ENCODE peak calls at places on chromosomes 13 and 19, in four cellular contexts. One of them, this sample, is unnamed.

GRCh38 chr19:5953680-5954213 is 24.2 kb downstream of the RANBP3 start:
- DNase-seq in GM23248: peak; percentile 73
- DNase-seq in CD4-positive, alpha-beta memory T cell: no peak
- DNase-seq in transverse colon: no peak
- DNase-seq in this sample: no peak

GRCh38 chr19:32224371-32225244 is 120.8 kb upstream of the ZNF507 start:
- DNase-seq in GM23248: peak; percentile 71
- DNase-seq in CD4-positive, alpha-beta memory T cell: no peak
- DNase-seq in transverse colon: peak; percentile 56
- DNase-seq in this sample: peak; percentile 39

GRCh38 chr19:49853852-49854849 is 3.2 kb downstream of the PTOV1 start:
- DNase-seq in GM23248: no peak
- DNase-seq in CD4-positive, alpha-beta memory T cell: no peak
- DNase-seq in transverse colon: no peak
- DNase-seq in this sample: no peak

GRCh38 chr19:42038675-42039074 is 31.3 kb downstream of the GRIK5 start:
- DNase-seq in GM23248: no peak
- DNase-seq in CD4-positive, alpha-beta memory T cell: no peak
- DNase-seq in transverse colon: no peak
- DNase-seq in this sample: no peak

GRCh38 chr19:2302319-2303208 is 5.4 kb downstream of the LINGO3 start:
- DNase-seq in GM23248: peak; percentile 70
- DNase-seq in CD4-positive, alpha-beta memory T cell: no peak
- DNase-seq in transverse colon: peak; percentile 52
- DNase-seq in this sample: no peak

GRCh38 chr13:103386341-103386740 is 320.1 kb upstream of the SLC10A2 start:
- DNase-seq in GM23248: peak; percentile 0
- DNase-seq in CD4-positive, alpha-beta memory T cell: no peak
- DNase-seq in transverse colon: no peak
- DNase-seq in this sample: no peak

GRCh38 chr13:107518780-107519179 is 696.6 kb downstream of the LIG4 start:
- DNase-seq in GM23248: peak; percentile 7
- DNase-seq in CD4-positive, alpha-beta memory T cell: no peak
- DNase-seq in transverse colon: no peak
- DNase-seq in this sample: no peak

GRCh38 chr19:10333758-10334339 is 520 bp upstream of the RAVER1 start:
- DNase-seq in GM23248: peak; percentile 48
- DNase-seq in CD4-positive, alpha-beta memory T cell: no peak
- DNase-seq in transverse colon: no peak
- DNase-seq in this sample: no peak

GRCh38 chr19:39296055-39296645 is at the start of gene IFNL1:
- DNase-seq in GM23248: no peak
- DNase-seq in CD4-positive, alpha-beta memory T cell: no peak
- DNase-seq in transverse colon: no peak
- DNase-seq in this sample: peak; percentile 63

GRCh38 chr13:53042897-53043296 is 14.3 kb downstream of the OLFM4 start:
- DNase-seq in GM23248: peak; percentile 4
- DNase-seq in CD4-positive, alpha-beta memory T cell: no peak
- DNase-seq in transverse colon: no peak
- DNase-seq in this sample: no peak

GRCh38 chr19:41792513-41793413 is 3.6 kb upstream of the CEACAM3 start:
- DNase-seq in GM23248: peak; percentile 69
- DNase-seq in CD4-positive, alpha-beta memory T cell: no peak
- DNase-seq in transverse colon: peak; percentile 63
- DNase-seq in this sample: peak; percentile 52

GRCh38 chr13:44147648-44148047 is 226.0 kb upstream of the SERP2 start:
- DNase-seq in GM23248: no peak
- DNase-seq in CD4-positive, alpha-beta memory T cell: no peak
- DNase-seq in transverse colon: no peak
- DNase-seq in this sample: no peak

GRCh38 chr19:5498817-5499535 is 43.8 kb downstream of the ZNRF4 start:
- DNase-seq in GM23248: no peak
- DNase-seq in CD4-positive, alpha-beta memory T cell: no peak
- DNase-seq in transverse colon: no peak
- DNase-seq in this sample: no peak

GRCh38 chr13:107459430-107459829 is 755.9 kb downstream of the LIG4 start:
- DNase-seq in GM23248: peak; percentile 51
- DNase-seq in CD4-positive, alpha-beta memory T cell: no peak
- DNase-seq in transverse colon: no peak
- DNase-seq in this sample: no peak

GRCh38 chr13:63902141-63902540 is 2486.5 kb upstream of the PCDH20 start:
- DNase-seq in GM23248: no peak
- DNase-seq in CD4-positive, alpha-beta memory T cell: no peak
- DNase-seq in transverse colon: no peak
- DNase-seq in this sample: no peak

GRCh38 chr19:1136201-1136600 is 32.4 kb downstream of the GPX4 start:
- DNase-seq in GM23248: no peak
- DNase-seq in CD4-positive, alpha-beta memory T cell: no peak
- DNase-seq in transverse colon: peak; percentile 76
- DNase-seq in this sample: peak; percentile 91

GRCh38 chr13:51935326-51936171 is 73.8 kb downstream of the CCDC70 start:
- DNase-seq in GM23248: peak; percentile 21
- DNase-seq in CD4-positive, alpha-beta memory T cell: no peak
- DNase-seq in transverse colon: peak; percentile 54
- DNase-seq in this sample: peak; percentile 52

GRCh38 chr19:29612121-29612520 is 6.0 kb downstream of the POP4 start:
- DNase-seq in GM23248: no peak
- DNase-seq in CD4-positive, alpha-beta memory T cell: no peak
- DNase-seq in transverse colon: no peak
- DNase-seq in this sample: no peak

GRCh38 chr13:83503424-83503823 is 378.9 kb downstream of the SLITRK1 start:
- DNase-seq in GM23248: peak; percentile 73
- DNase-seq in CD4-positive, alpha-beta memory T cell: no peak
- DNase-seq in transverse colon: no peak
- DNase-seq in this sample: no peak

GRCh38 chr19:28042516-28042915 is 1170.4 kb downstream of the UQCRFS1 start:
- DNase-seq in GM23248: no peak
- DNase-seq in CD4-positive, alpha-beta memory T cell: no peak
- DNase-seq in transverse colon: no peak
- DNase-seq in this sample: no peak

GRCh38 chr13:111365149-111366005 is 44.9 kb downstream of the TEX29 start:
- DNase-seq in GM23248: no peak
- DNase-seq in CD4-positive, alpha-beta memory T cell: no peak
- DNase-seq in transverse colon: no peak
- DNase-seq in this sample: no peak

GRCh38 chr19:34403784-34404108 is 453 bp upstream of the PDCD2L start:
- DNase-seq in GM23248: no peak
- DNase-seq in CD4-positive, alpha-beta memory T cell: no peak
- DNase-seq in transverse colon: no peak
- DNase-seq in this sample: no peak

GRCh38 chr19:52638601-52639000 is 446 bp upstream of the ZNF83 start:
- DNase-seq in GM23248: peak; percentile 79
- DNase-seq in CD4-positive, alpha-beta memory T cell: peak; percentile 39
- DNase-seq in transverse colon: peak; percentile 16
- DNase-seq in this sample: no peak

GRCh38 chr13:23867027-23867491 is 22.1 kb downstream of the MIPEP start:
- DNase-seq in GM23248: peak; percentile 78
- DNase-seq in CD4-positive, alpha-beta memory T cell: no peak
- DNase-seq in transverse colon: no peak
- DNase-seq in this sample: no peak

GRCh38 chr19:55502197-55502952 is 14.1 kb downstream of the SSC5D start:
- DNase-seq in GM23248: no peak
- DNase-seq in CD4-positive, alpha-beta memory T cell: no peak
- DNase-seq in transverse colon: no peak
- DNase-seq in this sample: no peak

GRCh38 chr19:17340302-17340870 is 3.0 kb downstream of the GTPBP3 start:
- DNase-seq in GM23248: no peak
- DNase-seq in CD4-positive, alpha-beta memory T cell: no peak
- DNase-seq in transverse colon: peak; percentile 88
- DNase-seq in this sample: peak; percentile 82

GRCh38 chr19:1161716-1162115 is 12.4 kb downstream of the SBNO2 start:
- DNase-seq in GM23248: peak; percentile 45
- DNase-seq in CD4-positive, alpha-beta memory T cell: no peak
- DNase-seq in transverse colon: peak; percentile 40
- DNase-seq in this sample: peak; percentile 29

GRCh38 chr13:60143775-60144174 is 20.0 kb downstream of the DIAPH3 start:
- DNase-seq in GM23248: no peak
- DNase-seq in CD4-positive, alpha-beta memory T cell: no peak
- DNase-seq in transverse colon: no peak
- DNase-seq in this sample: no peak

GRCh38 chr13:40624338-40624737 is 42.1 kb downstream of the FOXO1 start:
- DNase-seq in GM23248: peak; percentile 43
- DNase-seq in CD4-positive, alpha-beta memory T cell: peak; percentile 59
- DNase-seq in transverse colon: no peak
- DNase-seq in this sample: no peak

GRCh38 chr13:29578300-29579048 is 17.0 kb downstream of the SLC7A1 start:
- DNase-seq in GM23248: peak; percentile 52
- DNase-seq in CD4-positive, alpha-beta memory T cell: no peak
- DNase-seq in transverse colon: no peak
- DNase-seq in this sample: peak; percentile 46

GRCh38 chr13:44271031-44271433 is 102.6 kb upstream of the SERP2 start:
- DNase-seq in GM23248: peak; percentile 42
- DNase-seq in CD4-positive, alpha-beta memory T cell: no peak
- DNase-seq in transverse colon: no peak
- DNase-seq in this sample: no peak

GRCh38 chr19:42471554-42472249 is 29.0 kb upstream of the CXCL17 start:
- DNase-seq in GM23248: peak; percentile 49
- DNase-seq in CD4-positive, alpha-beta memory T cell: no peak
- DNase-seq in transverse colon: peak; percentile 38
- DNase-seq in this sample: no peak

GRCh38 chr13:111338841-111339240 is 18.4 kb downstream of the TEX29 start:
- DNase-seq in GM23248: no peak
- DNase-seq in CD4-positive, alpha-beta memory T cell: no peak
- DNase-seq in transverse colon: no peak
- DNase-seq in this sample: no peak

GRCh38 chr19:29393915-29394460 is 131.8 kb upstream of the VSTM2B start:
- DNase-seq in GM23248: no peak
- DNase-seq in CD4-positive, alpha-beta memory T cell: no peak
- DNase-seq in transverse colon: no peak
- DNase-seq in this sample: no peak

GRCh38 chr19:19387108-19387507 is 18.4 kb upstream of the GATAD2A start:
- DNase-seq in GM23248: no peak
- DNase-seq in CD4-positive, alpha-beta memory T cell: no peak
- DNase-seq in transverse colon: no peak
- DNase-seq in this sample: no peak

GRCh38 chr19:8148088-8148409 is 1.3 kb downstream of the FBN3 start:
- DNase-seq in GM23248: no peak
- DNase-seq in CD4-positive, alpha-beta memory T cell: no peak
- DNase-seq in transverse colon: no peak
- DNase-seq in this sample: no peak

GRCh38 chr13:106701810-106702341 is 133.9 kb upstream of the ARGLU1 start:
- DNase-seq in GM23248: no peak
- DNase-seq in CD4-positive, alpha-beta memory T cell: no peak
- DNase-seq in transverse colon: no peak
- DNase-seq in this sample: no peak

GRCh38 chr19:11347546-11347945 is 1.2 kb downstream of the CCDC159 start:
- DNase-seq in GM23248: no peak
- DNase-seq in CD4-positive, alpha-beta memory T cell: no peak
- DNase-seq in transverse colon: no peak
- DNase-seq in this sample: no peak

GRCh38 chr13:113547248-113547971 is 37.1 kb upstream of the TFDP1 start:
- DNase-seq in GM23248: peak; percentile 74
- DNase-seq in CD4-positive, alpha-beta memory T cell: no peak
- DNase-seq in transverse colon: peak; percentile 5
- DNase-seq in this sample: no peak

DNA sequence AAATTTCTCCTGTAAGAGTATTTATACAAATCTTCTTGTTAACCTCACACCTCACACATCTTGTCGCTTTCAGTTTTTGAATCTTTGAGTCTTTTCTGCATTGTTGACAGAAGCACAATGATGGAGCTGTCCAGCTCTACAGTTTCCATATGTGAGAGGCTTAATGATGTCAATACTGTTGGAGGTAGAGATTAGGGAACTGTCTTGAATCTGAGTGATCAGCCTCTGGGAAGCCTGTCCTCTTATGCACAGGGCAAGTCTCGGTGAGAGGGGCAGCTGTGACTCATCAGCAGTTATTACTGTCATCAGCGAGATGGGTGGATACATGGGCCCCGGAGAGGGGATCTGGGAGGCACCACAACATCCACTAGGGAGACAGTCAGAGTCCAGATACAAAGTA is 4.6 kb upstream of the ITGBL1 start:
- DNase-seq in GM23248: no peak
- DNase-seq in CD4-positive, alpha-beta memory T cell: no peak
- DNase-seq in transverse colon: no peak
- DNase-seq in this sample: no peak
- H3K27ac ChIP-seq in GM23248: no peak overlapping the region
- H3K27ac ChIP-seq in CD4-positive, alpha-beta memory T cell: no peak overlapping the region
- H3K27ac ChIP-seq in transverse colon: no peak overlapping the region
- H3K27ac ChIP-seq in this sample: no peak overlapping the region

GRCh38 chr19:48497728-48498575 is 13.7 kb downstream of the LMTK3 start:
- DNase-seq in GM23248: no peak
- DNase-seq in CD4-positive, alpha-beta memory T cell: no peak
- DNase-seq in transverse colon: no peak
- DNase-seq in this sample: no peak
- H3K4me1 ChIP-seq in GM23248: peaks cover 7% of the 10 kb centered on the region
- H3K4me1 ChIP-seq in CD4-positive, alpha-beta memory T cell: peaks cover 21% of the 10 kb centered on the region
- H3K4me1 ChIP-seq in transverse colon: peaks cover 29% of the 10 kb centered on the region
- H3K4me1 ChIP-seq in this sample: peaks cover 5% of the 10 kb centered on the region

GRCh38 chr13:27130223-27131015 is 41.2 kb downstream of the USP12 start:
- DNase-seq in GM23248: peak; percentile 59
- DNase-seq in CD4-positive, alpha-beta memory T cell: no peak
- DNase-seq in transverse colon: no peak
- DNase-seq in this sample: no peak
- H3K27ac ChIP-seq in GM23248: peak overlapping the region; percentile 53
- H3K27ac ChIP-seq in CD4-positive, alpha-beta memory T cell: peak overlapping the region; percentile 33
- H3K27ac ChIP-seq in transverse colon: peak overlapping the region; percentile 21
- H3K27ac ChIP-seq in this sample: no peak overlapping the region

DNA sequence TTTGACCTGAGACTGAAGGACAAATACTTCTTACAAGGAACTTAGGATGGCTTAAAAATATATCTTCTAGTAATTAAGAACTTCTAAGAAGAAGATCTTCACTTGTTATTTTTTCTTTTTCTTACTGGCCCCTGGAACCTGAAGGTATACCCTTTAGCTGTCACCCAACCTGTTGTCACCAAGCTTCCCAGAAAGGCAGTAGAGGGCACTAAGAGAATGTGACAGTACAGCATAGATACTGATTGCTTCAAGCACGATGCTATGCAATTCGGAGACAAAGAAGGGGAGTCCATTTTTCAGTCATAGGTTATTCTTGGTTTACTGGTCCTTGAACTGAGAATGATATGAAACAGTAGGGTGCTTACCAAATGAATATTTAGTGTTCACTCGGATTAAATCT is 208.3 kb upstream of the PCDH9 start:
- DNase-seq in GM23248: no peak
- DNase-seq in CD4-positive, alpha-beta memory T cell: no peak
- DNase-seq in transverse colon: no peak
- DNase-seq in this sample: no peak
- H3K4me1 ChIP-seq in GM23248: no peaks in the 10 kb centered on the region
- H3K4me1 ChIP-seq in CD4-positive, alpha-beta memory T cell: no peaks in the 10 kb centered on the region
- H3K4me1 ChIP-seq in transverse colon: no peaks in the 10 kb centered on the region
- H3K4me1 ChIP-seq in this sample: no peaks in the 10 kb centered on the region